ENCODE peak calls at places on chromosomes 11 and 22, in ten cellular contexts. M is tibial nerve, A is prostate gland, N is IMR-90, C is sigmoid colon, Z is body of pancreas, T is esophagus squamous epithelium, U is transverse colon, P is breast epithelium, D is ovary. I is an unnamed sample. For H3K9me3, the result is how much of the 10 kb centered on the place peaks cover.

GRCh38 chr22:41541484-41541883 is 2.8 kb downstream of the POLR3H start:
- DNase-seq in N (no peak), A (no peak), U (no peak), T (no peak), C (no peak), D (no peak), M (no peak), Z (no peak), P (no peak), I (no peak)

GRCh38 chr11:120336641-120337132 is 474 bp downstream of the ARHGEF12 start:
- DNase-seq in P (no peak), U (peak), N (peak), Z (no peak), T (no peak), M (no peak), C (peak), A (peak), D (no peak), I (no peak)

GRCh38 chr11:121810291-121810690 is 305.7 kb downstream of the BLID start:
- DNase-seq in P (no peak), A (no peak), U (no peak), C (no peak), N (peak), T (no peak), Z (no peak), M (no peak), D (no peak), I (no peak)

GRCh38 chr22:46047841-46048595 is 71.1 kb upstream of the WNT7B start:
- DNase-seq in U (peak), N (no peak), D (peak), T (no peak), C (peak), Z (peak), P (peak), A (no peak), M (no peak), I (no peak)

GRCh38 chr22:40281717-40282116 is 64.6 kb upstream of the ADSL start:
- DNase-seq in Z (peak), M (no peak), U (no peak), N (no peak), D (no peak), C (no peak), T (no peak), P (peak), A (peak), I (peak)

GRCh38 chr11:62716816-62717215 is 9.3 kb downstream of the GNG3 start:
- DNase-seq in C (no peak), N (no peak), D (no peak), Z (no peak), P (no peak), A (peak), T (no peak), M (no peak), U (no peak), I (no peak)

GRCh38 chr11:131749100-131749499 is 378.7 kb downstream of the NTM start:
- DNase-seq in M (no peak), Z (no peak), U (no peak), T (no peak), D (no peak), N (peak), P (no peak), A (no peak), C (no peak), I (no peak)

GRCh38 chr11:131511794-131512193 is 141.4 kb downstream of the NTM start:
- DNase-seq in M (peak), T (no peak), D (no peak), N (no peak), C (no peak), Z (peak), P (no peak), A (peak), U (peak), I (peak)

GRCh38 chr22:43191831-43192230 is 4.9 kb upstream of the TTLL12 start:
- DNase-seq in Z (no peak), A (no peak), C (no peak), N (no peak), P (no peak), T (no peak), D (no peak), M (no peak), U (no peak), I (no peak)

DNA sequence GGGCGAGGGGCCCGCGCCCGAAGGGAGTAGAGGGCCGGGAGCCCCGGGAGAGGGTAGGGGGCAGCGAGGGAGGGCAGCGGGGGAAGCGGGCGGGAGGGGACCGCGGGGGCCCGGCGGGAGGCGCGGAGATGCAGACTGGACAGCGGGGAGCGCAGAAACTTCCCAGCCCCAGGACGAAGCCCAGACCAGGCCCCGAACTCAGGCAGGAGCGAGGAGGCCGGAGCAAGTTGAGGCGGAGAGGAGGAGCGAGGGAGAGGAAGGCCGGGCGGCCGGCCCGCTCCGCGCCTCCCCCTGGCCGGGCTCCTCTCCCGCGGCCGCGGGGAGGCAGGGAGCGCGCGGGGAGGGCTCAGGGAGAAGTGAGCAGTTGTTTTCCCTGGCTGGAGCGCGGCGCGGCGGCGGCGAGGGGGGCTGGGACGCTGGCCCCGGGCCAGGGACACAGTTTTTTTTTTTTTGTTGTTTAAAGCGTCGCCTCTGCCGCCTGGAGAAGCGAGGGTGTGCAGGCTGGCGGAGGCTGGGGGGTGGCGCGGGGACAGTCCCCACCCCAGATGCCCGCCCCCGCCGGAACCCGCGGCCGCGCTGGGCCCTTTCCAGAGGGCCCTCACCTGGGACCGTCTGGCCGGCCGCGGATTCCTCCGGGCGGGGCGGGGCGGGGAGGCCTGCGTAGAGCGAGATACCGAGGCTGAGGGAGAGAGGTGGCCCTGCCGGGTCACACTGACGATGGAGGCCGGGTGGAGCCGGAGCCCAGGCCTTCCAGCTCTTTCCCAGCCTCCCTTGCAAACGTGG is at the start of gene LTBP3:
- DNase-seq in P (peak), D (peak), N (peak), T (no peak), M (peak), Z (peak), A (peak), U (peak), C (peak), I (peak)
- TF ChIP-seq POLR2A in P (no peak), D (peak), N (peak), T (peak), M (no peak), Z (peak), A (peak), U (peak), C (no peak), I (peak)

GRCh38 chr22:48257690-48258065 is 1495.2 kb downstream of the TBC1D22A start:
- DNase-seq in M (no peak), D (no peak), Z (no peak), T (no peak), A (no peak), U (no peak), C (no peak), N (no peak), P (no peak), I (no peak)
- H3K9me3 ChIP-seq in M (under half), D (under half), Z (under half), T (under half), A (under half), U (under half), C (under half), N (half or more), P (under half), I (under half)

DNA sequence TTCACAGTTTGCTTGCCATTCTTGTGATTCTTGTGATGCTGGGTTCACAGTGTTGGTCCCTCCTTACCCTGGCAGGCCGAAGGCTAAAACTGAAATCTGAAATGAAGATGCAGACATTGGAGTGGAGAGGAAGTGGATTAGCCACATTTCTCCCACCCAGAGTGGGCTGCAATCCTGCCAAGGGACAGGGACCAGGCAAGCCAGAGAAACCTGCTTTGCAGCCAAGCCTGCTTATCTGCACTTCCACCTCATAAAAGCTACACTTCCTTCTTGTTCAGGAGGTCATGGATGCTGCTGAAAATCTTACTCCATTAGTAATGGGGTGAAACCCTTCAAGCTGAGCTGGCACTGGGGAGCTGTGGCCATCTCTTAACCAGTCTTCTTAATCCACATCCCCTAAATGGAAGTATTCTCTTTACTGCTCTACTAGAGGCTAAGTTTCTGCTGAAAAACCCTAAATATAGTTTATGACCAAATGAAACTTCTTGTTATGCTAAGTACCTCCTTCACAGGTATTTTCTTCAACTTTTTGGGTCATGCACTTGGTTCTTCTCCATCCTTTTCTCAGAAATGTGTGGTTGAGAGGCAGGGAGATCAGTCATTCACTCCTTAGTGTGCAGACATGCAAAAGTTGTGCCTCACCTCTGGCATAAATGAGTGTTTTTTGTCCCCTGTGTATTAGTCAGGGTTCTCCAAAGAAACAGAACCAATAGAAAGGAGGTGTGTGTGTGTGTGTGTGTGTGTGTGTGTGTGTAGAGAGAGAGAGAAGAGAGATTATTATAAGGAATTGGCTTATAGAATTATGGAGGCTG is 133.9 kb upstream of the BMAL1 start:
- DNase-seq in C (no peak), A (peak), M (no peak), D (no peak), T (no peak), P (no peak), N (no peak), Z (no peak), U (peak), I (no peak)
- H3K27ac ChIP-seq in C (no peak), A (no peak), M (no peak), D (no peak), T (peak), P (no peak), N (no peak), Z (no peak), U (no peak), I (no peak)

DNA sequence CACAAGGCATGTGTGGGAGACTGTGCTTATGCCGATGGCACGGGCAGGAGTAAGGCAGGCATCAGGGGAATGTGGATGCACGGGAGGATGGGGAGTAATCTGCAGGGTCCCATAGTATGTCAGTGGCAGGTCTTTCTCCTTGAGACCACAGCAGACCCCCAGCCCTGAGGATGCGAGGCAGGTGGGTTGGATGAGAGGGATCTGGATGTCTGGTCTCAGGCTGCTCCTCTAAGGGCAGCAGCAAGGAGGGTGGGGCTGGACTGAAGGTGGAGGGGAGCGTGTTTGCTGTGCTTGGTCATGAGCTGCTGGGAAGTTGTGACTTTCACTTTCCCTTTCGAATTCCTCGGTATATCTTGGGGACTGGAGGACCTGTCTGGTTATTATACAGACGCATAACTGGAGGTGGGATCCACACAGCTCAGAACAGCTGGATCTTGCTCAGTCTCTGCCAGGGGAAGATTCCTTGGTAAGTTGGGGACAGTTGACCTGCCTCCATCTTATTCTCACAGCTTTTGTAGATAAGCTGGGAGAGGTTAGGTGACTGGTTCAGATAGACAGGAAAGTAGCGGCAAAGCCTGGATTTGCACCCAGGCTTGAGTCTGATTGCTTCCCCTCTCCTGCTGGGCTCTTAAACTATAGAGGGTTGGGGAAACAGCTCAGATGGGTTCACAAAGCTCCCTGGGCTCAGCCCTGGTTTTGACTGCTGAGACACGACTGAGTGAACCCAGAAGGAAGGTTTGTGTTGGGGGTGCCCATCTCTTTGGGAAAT is at the start of gene APOL1:
- DNase-seq in T (no peak), D (peak), U (peak), A (peak), C (peak), N (peak), P (no peak), M (peak), Z (peak), I (peak)
- TF ChIP-seq POLR2A in T (peak), D (peak), U (peak), A (peak), C (no peak), N (no peak), P (no peak), M (no peak), Z (no peak), I (no peak)

GRCh38 chr11:28003615-28004014 is 104.3 kb downstream of the KIF18A start:
- DNase-seq in Z (no peak), C (no peak), U (no peak), N (no peak), M (no peak), A (no peak), D (no peak), P (no peak), T (no peak), I (no peak)
- H3K9me3 ChIP-seq in Z (under half), C (under half), U (under half), N (under half), M (under half), A (under half), D (under half), P (half or more), T (under half), I (under half)

GRCh38 chr22:44363214-44363979 is 50.6 kb upstream of the SHISAL1 start:
- DNase-seq in D (peak), A (no peak), T (no peak), Z (peak), P (peak), M (peak), C (peak), N (peak), U (peak), I (peak)
- H3K27ac ChIP-seq in D (no peak), A (no peak), T (peak), Z (no peak), P (peak), M (peak), C (peak), N (peak), U (peak), I (peak)

GRCh38 chr11:119046489-119046888 is 10.5 kb downstream of the HYOU1 start:
- DNase-seq in M (no peak), T (no peak), A (no peak), Z (no peak), U (no peak), P (no peak), C (no peak), D (no peak), N (no peak), I (no peak)
- TF ChIP-seq POLR2A in M (no peak), T (no peak), A (no peak), Z (no peak), U (no peak), P (no peak), C (no peak), D (no peak), N (no peak), I (no peak)

DNA sequence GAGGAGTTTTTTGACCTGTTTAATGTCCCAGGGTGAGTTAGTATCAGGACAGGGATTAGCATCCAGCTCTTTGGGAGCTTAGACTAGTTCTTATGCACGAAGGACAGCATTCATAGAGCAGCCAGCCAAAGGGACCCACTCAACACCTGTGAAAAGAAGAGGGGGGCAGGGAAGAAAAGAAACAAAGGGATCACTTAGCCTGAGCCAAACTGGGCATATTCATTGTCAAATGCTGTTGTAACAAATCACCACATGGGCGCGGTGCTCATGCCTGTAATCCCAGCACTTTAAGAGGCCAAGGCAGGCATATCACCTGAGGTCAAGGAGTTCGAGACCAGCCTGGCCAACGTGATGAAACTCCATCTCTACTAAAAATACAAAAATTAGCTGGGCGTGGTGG is 57.3 kb downstream of the CHRDL2 start:
- DNase-seq in D (no peak), P (no peak), N (no peak), U (no peak), C (no peak), A (no peak), Z (no peak), M (no peak), T (no peak), I (no peak)
- H3K9me3 ChIP-seq in D (under half), P (under half), N (under half), U (under half), C (under half), A (under half), Z (under half), M (under half), T (under half), I (under half)

I was measured in thyroid gland.